ENCODE peak calls at places on chromosomes 6 and 20, in six cellular contexts. A is HuH-7; U is mucosa of gallbladder; S is NCI-H1105; E is stimulated activated CD4-positive, alpha-beta T cell treated with anti-CD3 and anti-CD28 coated beads, Interleukin-1b, Interleukin-23, amount 100 ng/mL, for 24 hours; W is H4. G is an unnamed sample.

GRCh38 chr6:16777794-16778193 is 16.5 kb upstream of the ATXN1 start:
- DNase-seq in W (no peak), A (no peak), U (no peak), S (no peak), E (no peak), G (no peak)

GRCh38 chr20:12605751-12606150 is 403.0 kb upstream of the SPTLC3 start:
- DNase-seq in A (no peak), E (no peak), W (no peak), S (peak; percentile 21), U (no peak), G (no peak)

GRCh38 chr6:65259080-65259479 is 447.9 kb downstream of the EYS start:
- DNase-seq in E (no peak), A (peak; percentile 36), U (no peak), W (peak; percentile 80), S (no peak), G (no peak)

GRCh38 chr6:139904572-139904971 is 530.1 kb upstream of the CITED2 start:
- DNase-seq in E (no peak), S (no peak), W (no peak), U (no peak), A (no peak), G (no peak)

GRCh38 chr6:11586574-11586973 is 49.0 kb downstream of the TMEM170B start:
- DNase-seq in U (no peak), S (no peak), W (peak; percentile 77), E (no peak), A (no peak), G (no peak)

GRCh38 chr6:3353504-3353903 is 94.8 kb downstream of the PSMG4 start:
- DNase-seq in W (no peak), A (no peak), U (no peak), S (peak; percentile 6), E (no peak), G (no peak)

GRCh38 chr20:62985089-62985778 is 21.5 kb downstream of the BHLHE23 start:
- DNase-seq in U (no peak), S (peak; percentile 60), E (no peak), W (no peak), A (no peak), G (no peak)

GRCh38 chr6:157762636-157763035 is 60.4 kb upstream of the SNX9 start:
- DNase-seq in U (no peak), A (no peak), W (no peak), S (no peak), E (no peak), G (no peak)

GRCh38 chr6:44227138-44227770 is 3.9 kb downstream of the SLC29A1 start:
- DNase-seq in E (no peak), U (no peak), S (no peak), W (no peak), A (no peak), G (no peak)

GRCh38 chr6:2915150-2915549 is 12.0 kb upstream of the SERPINB9 start:
- DNase-seq in A (no peak), E (no peak), U (no peak), S (no peak), W (no peak), G (no peak)

GRCh38 chr6:162151050-162151658 is 576.4 kb downstream of the PRKN start:
- DNase-seq in W (no peak), E (no peak), U (no peak), S (no peak), A (no peak), G (no peak)

GRCh38 chr20:9945406-9945805 is 89.4 kb upstream of the ANKEF1 start:
- DNase-seq in E (no peak), S (no peak), U (no peak), W (peak; percentile 58), A (no peak), G (no peak)

GRCh38 chr6:122077603-122078002 is 321.8 kb upstream of the HSF2 start:
- DNase-seq in W (no peak), U (no peak), S (no peak), A (no peak), E (no peak), G (no peak)

GRCh38 chr6:139586273-139586672 is 211.8 kb upstream of the CITED2 start:
- DNase-seq in E (no peak), W (no peak), S (no peak), A (no peak), U (no peak), G (no peak)

GRCh38 chr6:91497770-91498169 is 910.9 kb upstream of the MAP3K7 start:
- DNase-seq in W (no peak), A (no peak), E (no peak), U (no peak), S (no peak), G (no peak)

GRCh38 chr6:157148391-157149323 is 174.7 kb downstream of the TMEM242 start:
- DNase-seq in E (no peak), A (no peak), U (peak; percentile 42), W (peak; percentile 94), S (no peak), G (no peak)

GRCh38 chr20:57627972-57628650 is 7.9 kb upstream of the ZBP1 start:
- DNase-seq in W (no peak), A (no peak), S (no peak), E (no peak), U (peak; percentile 35), G (no peak)

GRCh38 chr20:63186528-63187316 is 29.2 kb downstream of the YTHDF1 start:
- DNase-seq in W (no peak), S (no peak), A (no peak), U (no peak), E (no peak), G (no peak)